ENCODE peak calls at places on chromosomes 5 and 9, in four cellular contexts. J is H9, X is trophoblast cell, B is H1. W is an unnamed sample.

GRCh38 chr5:84290161-84290560 is 94.5 kb downstream of the EDIL3 start:
- DNase-seq in B (no peak), J (no peak), X (no peak), W (no peak)

GRCh38 chr9:90874194-90874593 is 72.6 kb downstream of the SYK start:
- DNase-seq in X (no peak), J (no peak), B (no peak), W (no peak)

GRCh38 chr9:92245005-92245797 is 48.3 kb downstream of the IARS1 start:
- DNase-seq in X (no peak), B (no peak), J (no peak), W (peak)

GRCh38 chr5:176352116-176352878 is 9.3 kb downstream of the KIAA1191 start:
- DNase-seq in J (no peak), X (peak), B (no peak), W (peak)

GRCh38 chr9:101387871-101388506 is 3.2 kb upstream of the BAAT start:
- DNase-seq in X (peak), B (no peak), J (no peak), W (peak)

GRCh38 chr5:140875085-140876065 is at the start of gene PCDHA12:
- DNase-seq in X (no peak), B (no peak), J (peak), W (no peak)

GRCh38 chr5:42991477-42992034 is 48.6 kb downstream of the ANXA2R start:
- DNase-seq in J (peak), X (no peak), B (no peak), W (peak)

GRCh38 chr5:7926296-7926695 is 57.3 kb downstream of the MTRR start:
- DNase-seq in B (no peak), X (no peak), J (no peak), W (peak)

GRCh38 chr9:121359358-121360294 is 10.4 kb downstream of the STOM start:
- DNase-seq in X (no peak), B (no peak), J (no peak), W (no peak)

GRCh38 chr5:52989781-52990530 is 804 bp downstream of the ITGA2 start:
- DNase-seq in X (no peak), B (no peak), J (peak), W (peak)

GRCh38 chr9:36781532-36781931 is 208.8 kb downstream of the MELK start:
- DNase-seq in X (peak), B (no peak), J (no peak), W (peak)

GRCh38 chr5:145347026-145347616 is 488.0 kb downstream of the PRELID2 start:
- DNase-seq in B (no peak), X (peak), J (no peak), W (peak)

GRCh38 chr5:111232311-111233049 is 8.3 kb downstream of the CAMK4 start:
- DNase-seq in X (no peak), B (no peak), J (no peak), W (no peak)

GRCh38 chr5:2753452-2754409 is 2.3 kb upstream of the IRX2 start:
- DNase-seq in B (no peak), J (no peak), X (no peak), W (no peak)

GRCh38 chr9:126619336-126619919 is 5.7 kb downstream of the LMX1B start:
- DNase-seq in B (no peak), J (no peak), X (no peak), W (no peak)

GRCh38 chr9:126615251-126615790 is 1.6 kb downstream of the LMX1B start:
- DNase-seq in X (no peak), B (no peak), J (peak), W (peak)

GRCh38 chr5:123997354-123998215 is 485.6 kb downstream of the CSNK1G3 start:
- DNase-seq in B (no peak), X (peak), J (no peak), W (peak)

GRCh38 chr9:89522261-89522978 is 24.5 kb upstream of the SEMA4D start:
- DNase-seq in X (no peak), B (no peak), J (no peak), W (no peak)

GRCh38 chr9:79185866-79186265 is 385.9 kb upstream of the TLE4 start:
- DNase-seq in J (no peak), B (no peak), X (no peak), W (peak)

DNA sequence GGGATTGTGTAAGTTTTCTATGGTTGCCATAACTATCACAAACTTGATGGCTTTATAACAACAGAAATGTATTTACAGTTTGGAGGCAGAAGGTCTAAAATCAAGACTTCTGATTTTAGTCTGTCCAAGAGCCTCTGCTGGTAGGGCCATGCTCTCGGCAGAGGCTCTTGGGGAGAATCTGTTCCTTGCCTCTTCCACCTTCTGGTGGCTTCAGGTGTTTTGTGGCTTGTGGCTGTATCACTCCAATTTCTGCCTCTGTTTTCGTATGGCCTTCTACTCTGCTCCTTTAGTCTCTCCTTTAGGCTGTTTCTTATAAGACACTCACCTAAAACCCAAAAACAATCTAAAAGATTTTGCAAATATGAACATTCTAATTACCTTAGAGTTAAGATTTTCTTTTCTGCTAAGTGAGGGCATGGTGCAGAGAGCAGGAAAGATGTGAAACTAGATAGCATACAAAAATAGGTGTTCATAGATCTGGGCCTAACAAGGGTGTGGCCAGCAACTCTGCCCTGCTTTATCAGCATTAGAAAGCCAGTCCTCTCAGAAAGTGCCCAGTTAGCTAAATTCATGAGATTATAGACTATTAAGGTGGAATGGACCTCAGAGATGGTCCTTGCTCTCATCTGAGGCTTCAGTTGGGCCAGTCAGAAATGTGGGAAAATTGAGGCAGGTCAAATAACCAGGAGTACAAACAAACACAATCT is 93.4 kb upstream of the CDKN2B start:
- DNase-seq in X (no peak), B (no peak), J (no peak), W (no peak)
- H3K4ac ChIP-seq in X (peak), B (no peak), J (no peak), W (peak)

GRCh38 chr5:127076730-127077129 is 3.4 kb upstream of the C5orf63 start:
- DNase-seq in J (no peak), B (no peak), X (no peak), W (peak)
- H3K9ac ChIP-seq in J (no peak), B (no peak), X (no peak), W (no peak)

GRCh38 chr9:113597390-113598241 is 134.1 kb downstream of the RGS3 start:
- DNase-seq in B (no peak), J (peak), X (no peak), W (no peak)
- H3K14ac ChIP-seq in B (no peak), J (no peak), X (no peak), W (peak)

DNA sequence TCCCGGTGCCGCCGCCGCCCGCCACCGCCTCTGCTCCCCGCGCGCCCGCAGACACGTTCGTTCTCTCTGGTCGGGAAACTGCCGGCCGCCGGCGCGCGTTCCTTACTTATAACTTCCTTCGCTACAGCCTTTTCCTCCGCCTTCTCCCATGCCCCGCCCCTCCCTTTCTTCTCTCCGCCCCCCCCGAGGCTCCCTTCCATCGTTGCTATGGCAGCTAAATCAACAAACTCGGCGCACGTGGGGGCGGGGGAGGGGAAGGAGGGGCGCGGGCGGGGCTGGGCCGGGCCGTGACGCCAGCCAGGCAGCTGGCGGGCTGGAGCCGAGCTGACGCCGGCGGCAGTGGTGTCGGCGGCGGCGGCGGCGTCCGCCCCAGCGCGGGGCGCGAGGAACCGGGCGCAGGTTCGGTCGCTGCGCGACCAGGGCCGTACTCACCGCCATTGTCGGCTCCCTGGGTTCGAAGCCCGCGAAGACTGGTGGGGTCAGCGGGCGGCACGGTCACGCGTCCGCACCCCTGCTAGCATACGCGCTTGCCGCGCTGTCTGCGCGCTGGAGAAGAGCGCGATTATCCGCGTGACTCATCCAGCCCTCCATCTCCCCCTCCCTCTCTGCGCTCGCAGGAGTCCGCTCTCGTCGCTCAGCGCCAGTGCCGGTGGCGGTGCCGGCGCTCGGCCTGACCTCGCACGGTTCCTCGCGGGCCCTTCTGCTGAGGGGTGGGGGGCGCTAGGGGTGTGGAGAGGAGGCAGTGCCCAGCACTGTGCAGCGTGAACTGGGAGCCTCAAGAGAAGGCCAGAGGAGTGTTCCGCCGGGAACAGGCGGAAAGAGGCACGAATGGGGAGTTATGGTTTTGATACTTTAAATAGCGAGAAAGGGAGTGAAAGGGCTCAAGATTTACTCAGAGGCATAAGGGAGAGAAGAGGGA is at the start of gene KLF4:
- DNase-seq in B (peak), X (peak), J (peak), W (peak)
- H3K4ac ChIP-seq in B (no peak), X (peak), J (no peak), W (peak)

DNA sequence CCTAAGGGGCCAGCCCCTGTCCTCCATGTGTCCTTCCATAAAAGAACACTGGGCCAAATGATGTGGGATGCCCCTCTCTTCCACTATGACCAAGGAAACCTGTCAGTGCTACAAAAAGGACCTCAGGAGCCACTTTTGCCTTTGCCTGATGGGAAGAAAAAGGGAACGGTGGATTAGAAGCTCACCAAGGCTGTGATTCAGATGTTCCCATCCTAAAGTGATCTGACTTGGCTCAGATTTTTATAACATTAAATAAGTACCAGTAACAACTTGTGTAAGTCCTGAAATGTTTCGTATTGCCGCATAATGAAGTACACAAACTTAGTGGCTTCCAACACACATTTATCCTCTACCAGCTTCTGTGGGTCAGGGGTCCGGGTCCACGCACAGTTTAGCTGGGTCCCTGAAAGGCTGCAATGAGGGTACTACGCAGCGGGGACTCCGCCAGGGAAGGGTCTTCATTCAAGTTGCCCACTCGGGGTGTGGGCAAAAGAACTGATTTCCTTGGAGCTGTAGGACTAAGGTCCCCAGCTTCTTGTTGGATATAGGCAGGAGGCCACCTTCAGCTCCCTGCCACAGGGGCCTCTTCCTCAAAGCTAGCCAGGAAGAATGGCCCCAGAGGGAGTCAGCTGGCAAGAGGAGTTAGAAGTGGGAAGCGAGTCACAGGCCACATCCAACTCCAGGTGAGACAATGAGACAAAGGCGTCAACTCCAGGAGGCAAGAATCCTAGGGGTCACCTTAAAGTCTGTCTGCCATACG is 60.4 kb downstream of the RAPGEF1 start:
- DNase-seq in B (no peak), J (no peak), X (no peak), W (no peak)
- H3K9ac ChIP-seq in B (no peak), J (no peak), X (no peak), W (no peak)

GRCh38 chr5:116380615-116381014 is 194.0 kb downstream of the SEMA6A start:
- DNase-seq in J (no peak), B (no peak), X (no peak), W (no peak)
- H3K14ac ChIP-seq in J (no peak), B (no peak), X (no peak), W (no peak)

W was measured in IMR-90.